ENCODE peak calls at places on chromosomes 13 and 19, in six cellular contexts. K, S, T, J, W and N are unnamed samples. For H3K4me1, the result is how much of the 10 kb centered on the place peaks cover.

GRCh38 chr13:90552702-90553101 is 794.8 kb upstream of the MIR17HG start:
- DNase-seq in S (no peak), K (no peak), W (no peak), J (no peak), T (no peak), N (no peak)

GRCh38 chr19:19464339-19465098 is 50.8 kb downstream of the TSSK6 start:
- DNase-seq in T (peak), K (no peak), W (no peak), J (no peak), S (no peak), N (no peak)

GRCh38 chr13:56586966-56587365 is 553.8 kb upstream of the PRR20A start:
- DNase-seq in S (no peak), W (no peak), K (no peak), J (no peak), T (no peak), N (no peak)

GRCh38 chr13:33284916-33285315 is 639 bp downstream of the STARD13 start:
- DNase-seq in T (no peak), K (no peak), J (no peak), W (no peak), S (no peak), N (no peak)

GRCh38 chr13:31427151-31427867 is 227.5 kb downstream of the B3GLCT start:
- DNase-seq in S (no peak), K (no peak), T (no peak), J (no peak), W (no peak), N (no peak)

GRCh38 chr13:91046715-91047327 is 300.7 kb upstream of the MIR17HG start:
- DNase-seq in T (no peak), J (no peak), K (no peak), W (no peak), S (no peak), N (no peak)

GRCh38 chr13:80239571-80240255 is 101.2 kb downstream of the SPRY2 start:
- DNase-seq in K (no peak), J (no peak), W (no peak), T (no peak), S (no peak), N (no peak)

GRCh38 chr19:32308436-32309077 is 36.9 kb upstream of the ZNF507 start:
- DNase-seq in K (no peak), J (no peak), W (no peak), S (no peak), T (no peak), N (no peak)

GRCh38 chr19:4316940-4317339 is 12.5 kb downstream of the FSD1 start:
- DNase-seq in K (no peak), S (no peak), J (no peak), W (no peak), T (no peak), N (no peak)

GRCh38 chr13:42393573-42394360 is 121.8 kb downstream of the AKAP11 start:
- DNase-seq in K (no peak), W (no peak), T (no peak), S (no peak), J (no peak), N (no peak)

GRCh38 chr19:28615546-28615916 is 597.4 kb downstream of the UQCRFS1 start:
- DNase-seq in J (no peak), T (no peak), K (no peak), W (no peak), S (no peak), N (no peak)

GRCh38 chr19:7421941-7422744 is 66.7 kb downstream of the PEX11G start:
- DNase-seq in W (no peak), J (peak), T (peak), K (no peak), S (peak), N (no peak)

GRCh38 chr19:35171730-35172129 is 17.2 kb downstream of the FXYD5 start:
- DNase-seq in T (no peak), W (no peak), K (no peak), S (no peak), J (no peak), N (no peak)

GRCh38 chr13:80341098-80341701 is at the start of gene SPRY2:
- DNase-seq in S (peak), T (peak), K (peak), W (peak), J (peak), N (peak)

GRCh38 chr13:23671367-23671766 is 101.2 kb downstream of the TNFRSF19 start:
- DNase-seq in W (no peak), J (no peak), S (no peak), K (no peak), T (no peak), N (no peak)

GRCh38 chr19:5214902-5215301 is 125.7 kb downstream of the PTPRS start:
- DNase-seq in T (no peak), K (no peak), W (no peak), S (no peak), J (no peak), N (no peak)

GRCh38 chr19:56930647-56931592 is 90.4 kb upstream of the PEG3 start:
- DNase-seq in W (no peak), J (no peak), K (no peak), S (no peak), T (no peak), N (no peak)

GRCh38 chr13:89951341-89951740 is 1396.1 kb upstream of the MIR17HG start:
- DNase-seq in K (no peak), S (no peak), T (no peak), J (no peak), W (no peak), N (no peak)

GRCh38 chr19:1935484-1936208 is 5.3 kb upstream of the CSNK1G2 start:
- DNase-seq in W (no peak), K (no peak), J (peak), S (no peak), T (no peak), N (peak)

GRCh38 chr13:20891034-20891433 is 11.5 kb downstream of the XPO4 start:
- DNase-seq in S (no peak), T (no peak), K (no peak), J (no peak), W (no peak), N (no peak)

GRCh38 chr13:35744566-35745203 is 268.2 kb upstream of the MAB21L1 start:
- DNase-seq in S (no peak), T (no peak), K (no peak), J (no peak), W (no peak), N (no peak)

GRCh38 chr19:43609872-43610271 is 2.0 kb upstream of the SRRM5 start:
- DNase-seq in K (no peak), W (no peak), T (no peak), S (no peak), J (no peak), N (no peak)

GRCh38 chr19:19276851-19277250 is 3.8 kb upstream of the TM6SF2 start:
- DNase-seq in K (no peak), T (no peak), S (no peak), J (no peak), W (no peak), N (no peak)

GRCh38 chr19:5968431-5969373 is 9.2 kb downstream of the RANBP3 start:
- DNase-seq in S (no peak), K (peak), W (no peak), J (no peak), T (no peak), N (peak)

GRCh38 chr13:105994340-105994739 is 541.1 kb downstream of the EFNB2 start:
- DNase-seq in S (no peak), K (no peak), T (no peak), J (no peak), W (no peak), N (no peak)

GRCh38 chr13:22061371-22061805 is 390.5 kb downstream of the FGF9 start:
- DNase-seq in W (no peak), T (no peak), J (no peak), S (no peak), K (no peak), N (peak)

GRCh38 chr19:3557461-3558248 is at the start of gene MFSD12:
- DNase-seq in S (peak), T (peak), W (peak), K (peak), J (peak), N (peak)

DNA sequence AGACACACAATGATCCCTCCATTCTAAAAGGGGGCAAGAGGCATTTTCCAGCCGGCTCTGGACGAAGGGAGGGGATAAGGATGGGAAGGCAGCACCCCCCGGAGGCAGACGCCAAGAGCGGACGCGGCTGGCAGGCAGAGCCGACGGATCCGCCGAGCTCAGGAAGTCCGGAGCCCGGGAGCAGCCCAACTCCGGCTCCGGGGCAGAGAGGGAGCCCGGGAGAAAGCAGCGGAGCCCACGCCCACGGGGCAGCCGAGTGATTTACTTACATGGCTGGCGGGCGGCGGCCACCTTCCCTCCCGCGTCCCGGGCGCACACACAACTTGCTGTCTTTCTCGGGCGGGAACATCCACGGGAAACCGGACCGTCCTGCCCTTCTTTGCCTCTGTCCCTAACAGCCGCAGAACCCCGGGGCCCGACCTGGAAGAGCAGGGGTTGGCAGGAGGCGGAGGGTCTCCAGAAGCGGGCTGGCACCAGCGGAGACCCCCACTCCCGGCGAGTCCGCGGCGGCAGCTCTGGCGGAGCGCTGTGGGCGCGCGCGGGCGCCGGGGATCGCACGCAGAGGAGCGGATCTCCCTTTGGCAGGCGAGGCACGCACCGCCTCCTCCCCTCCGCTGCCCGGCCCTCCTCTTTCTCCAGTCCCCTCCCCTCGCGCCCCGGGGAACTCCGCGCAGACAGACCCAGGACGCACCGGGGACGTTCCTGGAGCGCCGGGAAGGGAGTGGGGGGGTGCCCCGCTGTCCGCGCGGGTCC is at the start of gene LHFPL6:
- DNase-seq in S (peak), W (peak), T (peak), J (no peak), K (peak), N (peak)
- H3K27ac ChIP-seq in S (peak), W (peak), T (peak), J (no peak), K (peak), N (peak)

GRCh38 chr13:99058527-99059495 is 80.9 kb upstream of the DOCK9 start:
- DNase-seq in J (no peak), W (no peak), S (no peak), T (no peak), K (peak), N (no peak)
- H3K4me1 ChIP-seq in J (under half), W (under half), S (under half), T (half or more), K (under half), N (under half)

GRCh38 chr19:54173951-54174817 is 1.2 kb upstream of the TMC4 start:
- DNase-seq in W (no peak), J (no peak), S (no peak), T (no peak), K (no peak), N (no peak)
- TF ChIP-seq POLR2AphosphoS5 in W (no peak), J (no peak), S (no peak), T (no peak), K (no peak), N (no peak)

GRCh38 chr19:10110972-10111317 is 548 bp upstream of the P2RY11 start:
- DNase-seq in S (no peak), T (no peak), J (no peak), K (no peak), W (no peak), N (no peak)
- H3K27ac ChIP-seq in S (no peak), T (no peak), J (no peak), K (no peak), W (no peak), N (peak)

DNA sequence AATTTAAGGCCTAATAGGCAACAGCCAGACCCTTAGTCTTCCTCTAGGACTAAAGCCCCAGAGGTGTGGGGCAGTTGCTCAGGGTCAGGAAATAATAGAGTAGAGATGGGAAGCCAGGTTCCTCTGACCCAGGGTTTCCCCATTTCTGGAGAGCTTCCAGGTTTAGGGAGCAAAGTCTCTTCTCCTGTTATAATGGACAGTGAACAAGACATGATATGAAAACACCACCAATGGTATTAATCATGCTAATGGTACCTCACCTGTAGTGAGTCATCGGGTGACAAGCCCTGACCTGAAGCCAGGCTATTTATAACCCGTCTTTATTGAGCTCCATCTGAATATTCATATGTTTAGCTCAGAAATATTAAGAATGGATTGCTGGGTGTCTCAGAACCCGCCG is 24.6 kb downstream of the BICRA start:
- DNase-seq in S (no peak), T (no peak), K (no peak), J (peak), W (no peak), N (no peak)
- H3K4me1 ChIP-seq in S (under half), T (under half), K (under half), J (under half), W (under half), N (under half)

GRCh38 chr19:44993526-44993925 is 7.7 kb upstream of the RELB start:
- DNase-seq in W (no peak), S (no peak), K (no peak), J (no peak), T (no peak), N (no peak)

GRCh38 chr19:44992336-44993163 is 8.7 kb upstream of the RELB start:
- DNase-seq in T (no peak), W (no peak), K (no peak), J (no peak), S (no peak), N (no peak)

GRCh38 chr19:44990459-44990858 is 10.8 kb upstream of the RELB start:
- DNase-seq in S (no peak), J (no peak), T (no peak), K (no peak), W (no peak), N (no peak)

GRCh38 chr19:44990966-44991365 is 10.3 kb upstream of the RELB start:
- DNase-seq in K (no peak), T (no peak), J (no peak), S (no peak), W (no peak), N (no peak)

DNA sequence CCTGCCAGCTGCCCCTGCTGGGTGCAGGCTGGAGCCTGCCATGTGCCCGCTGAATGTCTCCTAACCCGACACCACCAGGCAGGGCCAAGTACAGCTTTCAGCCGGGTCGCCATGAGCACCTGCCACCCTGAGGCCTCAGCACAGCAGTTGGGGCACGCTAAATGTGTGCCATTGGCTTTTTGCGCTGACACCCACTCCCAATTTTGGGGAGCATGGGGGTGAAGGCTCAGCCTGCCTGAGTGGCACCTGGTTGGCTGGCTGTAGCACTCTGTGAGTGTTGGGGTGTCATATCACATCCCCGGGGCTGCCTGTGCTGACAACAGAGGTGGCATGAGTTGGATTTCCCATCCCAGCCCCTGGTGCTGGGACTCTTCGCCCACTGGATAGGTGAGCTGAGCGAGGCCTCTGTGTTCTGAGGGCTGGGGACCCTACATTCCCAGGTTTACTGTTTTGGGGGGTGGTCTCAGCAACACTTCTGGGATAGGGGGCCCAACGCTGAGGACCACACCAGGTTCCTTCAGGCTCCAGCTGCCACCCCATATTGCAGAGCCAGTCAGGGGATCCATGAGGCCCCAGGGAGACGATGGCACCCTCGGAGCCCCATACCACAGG is 7.2 kb upstream of the RELB start:
- DNase-seq in K (no peak), W (no peak), J (no peak), T (no peak), S (no peak), N (no peak)
- TF ChIP-seq POLR2AphosphoS5 in K (no peak), W (no peak), J (no peak), T (no peak), S (no peak), N (peak)

DNA sequence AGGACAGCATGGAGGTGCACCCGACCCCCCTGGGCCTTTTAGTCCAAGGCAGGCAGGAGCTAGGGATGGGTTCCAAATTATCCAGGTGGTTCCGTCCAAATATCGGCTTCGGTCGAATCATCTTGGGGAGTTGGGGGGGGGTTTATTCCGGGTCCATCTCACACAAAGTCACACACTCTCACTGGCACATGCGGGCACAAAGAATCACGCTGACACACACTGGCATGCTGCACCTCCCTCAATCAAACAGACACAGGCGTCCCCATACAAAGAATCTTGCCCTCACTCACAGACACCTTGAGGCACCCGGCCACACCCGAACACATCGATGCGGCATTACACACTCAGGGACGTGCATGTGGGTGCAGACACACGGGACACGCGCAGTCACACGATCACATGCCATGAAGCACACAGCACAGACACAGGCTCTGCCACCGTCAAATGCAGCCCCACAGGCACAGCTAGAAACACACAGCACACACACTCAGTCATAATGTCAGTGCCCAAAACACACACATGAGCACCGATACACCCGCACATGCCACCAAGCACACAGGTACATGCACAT is 7.8 kb downstream of the NFIX start:
- DNase-seq in T (no peak), S (no peak), K (no peak), W (no peak), J (no peak), N (no peak)
- H3K27ac ChIP-seq in T (peak), S (peak), K (peak), W (peak), J (no peak), N (no peak)

DNA sequence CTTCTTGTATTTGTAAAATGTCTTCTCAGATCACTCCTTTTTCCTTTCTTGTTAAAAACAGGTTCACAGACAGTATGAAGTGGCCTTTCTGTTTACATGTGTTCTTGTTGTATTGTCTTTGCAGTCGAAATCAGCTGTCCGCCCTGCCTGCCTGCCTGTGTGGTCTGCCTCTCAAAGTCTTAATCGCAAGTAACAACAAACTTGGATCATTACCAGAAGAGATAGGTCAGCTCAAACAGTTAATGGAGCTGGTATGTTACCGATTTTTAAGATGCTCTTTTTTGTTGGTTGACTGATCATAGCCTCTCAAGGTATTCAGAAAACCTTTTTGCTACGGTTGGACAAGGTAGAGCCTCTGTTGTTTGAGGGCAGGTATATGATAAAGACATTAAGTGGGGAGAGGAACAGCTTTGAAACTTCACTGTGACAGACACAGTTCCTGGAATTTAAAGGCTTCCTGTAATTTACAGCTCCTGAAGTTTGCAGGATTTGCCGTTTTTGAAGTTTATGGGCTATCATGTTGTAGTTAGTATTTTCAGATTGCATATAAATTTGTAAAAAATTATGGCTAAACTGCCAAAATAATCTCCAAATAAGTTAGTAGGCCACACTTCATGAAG is 116.0 kb downstream of the LRCH1 start:
- DNase-seq in T (no peak), S (no peak), J (no peak), W (no peak), K (no peak), N (no peak)
- H3K4me1 ChIP-seq in T (half or more), S (under half), J (under half), W (under half), K (under half), N (under half)